ENCODE peak calls at places on chromosomes 2 and 18, in nine cellular contexts. P, N, S, O, I, B, L, T and Y are unnamed samples.

GRCh38 chr18:47558110-47558750 is 306.8 kb upstream of the SKOR2 start:
- DNase-seq in N (no peak), I (peak; percentile 21), B (no peak), P (no peak), T (peak; percentile 92), S (peak; percentile 2), L (no peak), O (no peak), Y (no peak)

GRCh38 chr2:192265751-192266150 is 71.0 kb upstream of the TMEFF2 start:
- DNase-seq in B (no peak), I (no peak), O (no peak), L (no peak), T (no peak), P (no peak), N (no peak), S (no peak), Y (no peak)

GRCh38 chr2:145012214-145012670 is 492.3 kb upstream of the ZEB2 start:
- DNase-seq in B (no peak), S (peak; percentile 73), P (no peak), N (no peak), I (no peak), L (no peak), T (peak; percentile 25), O (no peak), Y (no peak)

GRCh38 chr2:38267270-38267925 is 109.7 kb downstream of the ATL2 start:
- DNase-seq in T (no peak), I (no peak), B (no peak), L (no peak), O (no peak), N (no peak), P (no peak), S (no peak), Y (no peak)

GRCh38 chr2:172098650-172099471 is 3.8 kb downstream of the DLX2 start:
- DNase-seq in O (no peak), I (no peak), T (peak; percentile 87), S (peak; percentile 92), L (no peak), P (no peak), B (no peak), N (peak; percentile 57), Y (no peak)

GRCh38 chr2:192357216-192357615 is 162.5 kb upstream of the TMEFF2 start:
- DNase-seq in O (no peak), B (no peak), L (no peak), I (no peak), P (no peak), S (no peak), N (no peak), T (no peak), Y (no peak)

GRCh38 chr2:120014231-120014990 is 1.5 kb downstream of the EPB41L5 start:
- DNase-seq in P (no peak), T (no peak), L (no peak), O (peak; percentile 53), I (no peak), S (peak; percentile 8), N (no peak), B (no peak), Y (no peak)

GRCh38 chr2:147227313-147227712 is 617.5 kb upstream of the ACVR2A start:
- DNase-seq in T (no peak), P (no peak), I (no peak), S (no peak), B (no peak), L (no peak), O (no peak), N (no peak), Y (no peak)

GRCh38 chr2:62814132-62814531 is 108.6 kb downstream of the EHBP1 start:
- DNase-seq in L (no peak), S (peak; percentile 85), I (no peak), B (no peak), N (no peak), P (no peak), O (peak; percentile 3), T (peak; percentile 71), Y (no peak)

GRCh38 chr18:55206941-55207340 is 247.7 kb upstream of the CCDC68 start:
- DNase-seq in P (no peak), T (peak; percentile 31), N (no peak), B (no peak), I (no peak), L (no peak), S (peak; percentile 52), O (no peak), Y (no peak)

GRCh38 chr2:49153231-49153630 is 1.1 kb downstream of the FSHR start:
- DNase-seq in I (no peak), L (no peak), B (no peak), P (no peak), N (no peak), O (no peak), T (no peak), S (no peak), Y (no peak)

GRCh38 chr2:709138-709779 is 32.1 kb upstream of the TMEM18 start:
- DNase-seq in P (no peak), B (no peak), N (no peak), O (no peak), I (no peak), L (no peak), T (no peak), S (no peak), Y (no peak)

GRCh38 chr2:219001577-219002394 is 8.6 kb upstream of the CRYBA2 start:
- DNase-seq in S (no peak), I (peak; percentile 97), T (no peak), P (no peak), N (peak; percentile 40), B (no peak), O (peak; percentile 99), L (no peak), Y (no peak)

GRCh38 chr2:74444498-74445318 is 3.0 kb upstream of the RTKN start:
- DNase-seq in L (no peak), S (no peak), P (no peak), O (no peak), B (no peak), N (no peak), I (no peak), T (no peak), Y (no peak)

GRCh38 chr2:24191156-24191555 is 16.3 kb downstream of the FAM228A start:
- DNase-seq in I (no peak), N (no peak), O (no peak), L (no peak), S (no peak), B (no peak), P (no peak), T (no peak), Y (no peak)

GRCh38 chr2:238296638-238297457 is 8.4 kb upstream of the PER2 start:
- DNase-seq in B (no peak), T (no peak), P (no peak), N (no peak), S (no peak), O (no peak), L (no peak), I (no peak), Y (no peak)